ENCODE peak calls at places on chromosome X, in seven cellular contexts. V is heart right ventricle, W is fibroblast of the aortic adventitia, R is omental fat pad, C is AG09319, I is brain microvascular endothelial cell, D is H9. M is an unnamed sample.

GRCh38 chrX:1448793-1449580 is 3.7 kb downstream of the ASMTL start:
- DNase-seq in R (no peak), I (no peak), D (peak), W (no peak), C (no peak), V (no peak), M (no peak)

GRCh38 chrX:38831949-38832348 is 30.7 kb downstream of the MID1IP1 start:
- DNase-seq in D (no peak), V (no peak), R (no peak), I (no peak), C (no peak), W (no peak), M (no peak)

GRCh38 chrX:152865232-152865920 is 32.5 kb upstream of the ZNF185 start:
- DNase-seq in D (no peak), V (no peak), R (no peak), I (no peak), C (no peak), W (peak), M (no peak)

GRCh38 chrX:2559124-2559523 is 58.3 kb upstream of the DHRSX start:
- DNase-seq in D (no peak), W (peak), V (no peak), R (no peak), I (no peak), C (peak), M (no peak)

GRCh38 chrX:136725446-136726104 is 55.2 kb downstream of the ARHGEF6 start:
- DNase-seq in R (no peak), C (no peak), V (no peak), W (peak), I (peak), D (no peak), M (no peak)

GRCh38 chrX:3655181-3655580 is 58.3 kb downstream of the PRKX start:
- DNase-seq in R (no peak), I (no peak), V (no peak), D (no peak), W (no peak), C (no peak), M (no peak)

GRCh38 chrX:69305333-69306062 is 140.2 kb upstream of the PJA1 start:
- DNase-seq in R (no peak), V (no peak), D (peak), I (no peak), C (no peak), W (no peak), M (no peak)

GRCh38 chrX:102934624-102935023 is 2.4 kb upstream of the RAB40AL start:
- DNase-seq in R (no peak), D (no peak), W (peak), C (no peak), V (no peak), I (peak), M (no peak)

GRCh38 chrX:153456161-153456560 is 10.3 kb upstream of the TREX2 start:
- DNase-seq in I (no peak), D (no peak), R (no peak), V (peak), W (no peak), C (no peak), M (no peak)

GRCh38 chrX:39613997-39614679 is 483.6 kb downstream of the BCOR start:
- DNase-seq in I (no peak), C (no peak), W (no peak), R (no peak), V (no peak), D (peak), M (no peak)

GRCh38 chrX:116409224-116409623 is 27.2 kb upstream of the SLC6A14 start:
- DNase-seq in I (no peak), V (no peak), R (no peak), W (no peak), D (no peak), C (no peak), M (no peak)

GRCh38 chrX:22800360-22800759 is 199.4 kb upstream of the DDX53 start:
- DNase-seq in V (no peak), I (peak), W (peak), D (no peak), R (no peak), C (peak), M (no peak)

GRCh38 chrX:101617211-101618191 is at the start of gene ARMCX6:
- DNase-seq in I (peak), C (no peak), R (no peak), W (peak), V (peak), D (peak), M (peak)

GRCh38 chrX:55546956-55547355 is 57.3 kb upstream of the USP51 start:
- DNase-seq in W (no peak), I (peak), V (no peak), C (no peak), R (no peak), D (no peak), M (no peak)

GRCh38 chrX:115592997-115593734 is 32.2 kb downstream of the PLS3 start:
- DNase-seq in I (peak), R (no peak), D (no peak), V (no peak), W (peak), C (no peak), M (no peak)

GRCh38 chrX:68699960-68700746 is 52.7 kb downstream of the STARD8 start:
- DNase-seq in W (peak), I (no peak), D (no peak), R (no peak), C (no peak), V (no peak), M (no peak)

GRCh38 chrX:12002876-12003275 is 135.4 kb upstream of the FRMPD4 start:
- DNase-seq in C (no peak), W (no peak), D (no peak), R (no peak), I (no peak), V (no peak), M (no peak)

GRCh38 chrX:39427492-39428289 is 626.4 kb downstream of the MID1IP1 start:
- DNase-seq in D (no peak), V (no peak), R (no peak), W (peak), I (peak), C (peak), M (no peak)

GRCh38 chrX:49166914-49167739 is 4.6 kb downstream of the MAGIX start:
- DNase-seq in R (no peak), W (peak), I (peak), D (no peak), V (peak), C (no peak), M (no peak)

GRCh38 chrX:138928737-138929459 is 217.4 kb upstream of the FGF13 start:
- DNase-seq in D (no peak), C (no peak), I (no peak), R (no peak), W (no peak), V (no peak), M (no peak)

GRCh38 chrX:45309096-45309495 is 108.4 kb upstream of the DIPK2B start:
- DNase-seq in C (no peak), I (no peak), D (no peak), W (no peak), V (no peak), R (no peak), M (no peak)

GRCh38 chrX:68488657-68489056 is 10.2 kb upstream of the YIPF6 start:
- DNase-seq in V (no peak), I (no peak), C (no peak), R (no peak), D (no peak), W (no peak), M (no peak)

GRCh38 chrX:54808109-54808604 is 612 bp downstream of the MAGED2 start:
- DNase-seq in C (peak), D (peak), V (peak), R (peak), I (no peak), W (no peak), M (peak)

GRCh38 chrX:154013001-154013421 is 6.7 kb downstream of the IRAK1 start:
- DNase-seq in R (no peak), V (no peak), W (no peak), C (no peak), I (no peak), D (no peak), M (no peak)

GRCh38 chrX:51461053-51462050 is 35.0 kb downstream of the NUDT11 start:
- DNase-seq in D (peak), W (peak), V (peak), C (peak), R (no peak), I (peak), M (no peak)

GRCh38 chrX:51456246-51456645 is 40.1 kb downstream of the NUDT11 start:
- DNase-seq in R (no peak), C (no peak), D (peak), W (no peak), V (no peak), I (no peak), M (no peak)

GRCh38 chrX:51459125-51459524 is 37.3 kb downstream of the NUDT11 start:
- DNase-seq in V (no peak), R (no peak), W (peak), I (peak), D (no peak), C (no peak), M (no peak)

DNA sequence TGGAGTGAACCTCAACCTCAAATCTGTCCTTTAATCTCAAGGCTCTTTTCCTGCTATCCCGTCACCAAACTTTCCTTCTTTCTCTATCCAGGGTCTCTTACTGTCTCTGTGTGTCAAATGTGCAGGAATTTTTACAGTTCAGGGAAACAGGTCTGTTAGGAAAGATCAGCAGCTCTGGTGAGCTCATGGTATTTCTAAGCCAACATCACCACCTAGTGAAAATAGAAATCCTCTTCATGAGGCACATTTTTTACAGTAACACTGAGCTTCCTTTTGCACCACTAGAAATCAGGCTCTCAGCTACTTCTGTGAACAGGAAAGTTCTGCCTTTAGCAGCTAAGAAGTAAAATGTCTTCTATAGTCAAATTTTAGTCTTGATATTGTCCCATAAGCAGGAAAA is 39.6 kb downstream of the NUDT11 start:
- DNase-seq in W (peak), V (no peak), I (no peak), C (no peak), D (no peak), R (no peak), M (no peak)
- TF ChIP-seq CTCF in W (no peak), V (no peak), I (no peak), C (no peak), D (peak), R (no peak), M (no peak)

DNA sequence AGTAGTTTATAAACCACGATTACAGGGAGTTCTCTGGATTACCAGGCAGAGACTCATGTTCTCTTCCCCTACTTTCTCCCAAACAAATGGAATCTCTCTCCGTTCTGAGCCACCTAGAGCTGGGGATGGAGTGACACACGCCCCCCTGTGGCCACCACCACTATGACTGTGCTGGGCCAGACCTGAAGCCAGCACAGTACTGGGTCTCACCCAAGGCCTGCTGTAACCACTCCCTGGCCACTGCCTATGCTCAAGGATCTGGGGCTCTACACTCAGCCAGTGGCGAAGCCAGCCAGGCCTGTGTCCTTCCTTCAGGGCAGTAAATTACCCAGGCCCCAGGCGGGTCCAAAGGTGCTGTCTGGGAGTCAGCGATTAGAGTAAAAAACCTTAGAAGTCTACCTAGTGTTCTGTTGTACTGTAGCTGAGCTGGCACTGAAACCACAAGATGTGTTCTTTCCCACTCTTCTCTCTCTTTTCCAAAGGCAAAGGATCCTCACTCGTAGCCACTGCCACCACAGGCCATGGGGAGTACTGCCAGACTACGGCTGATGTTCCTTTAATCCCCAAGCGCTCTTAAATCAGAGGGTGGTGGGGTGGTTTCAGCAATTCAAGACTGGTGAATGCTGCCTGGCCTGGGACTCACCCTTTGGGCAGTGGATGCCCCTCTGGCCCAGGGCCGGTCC is 412.2 kb upstream of the ARX start:
- DNase-seq in W (no peak), R (no peak), I (no peak), V (no peak), C (no peak), D (peak), M (no peak)
- TF ChIP-seq CTCF in W (no peak), R (no peak), I (no peak), V (no peak), C (no peak), D (peak), M (peak)

GRCh38 chrX:10259716-10260115 is 102.9 kb downstream of the CLCN4 start:
- DNase-seq in V (no peak), C (peak), I (peak), R (no peak), D (no peak), W (peak), M (no peak)

DNA sequence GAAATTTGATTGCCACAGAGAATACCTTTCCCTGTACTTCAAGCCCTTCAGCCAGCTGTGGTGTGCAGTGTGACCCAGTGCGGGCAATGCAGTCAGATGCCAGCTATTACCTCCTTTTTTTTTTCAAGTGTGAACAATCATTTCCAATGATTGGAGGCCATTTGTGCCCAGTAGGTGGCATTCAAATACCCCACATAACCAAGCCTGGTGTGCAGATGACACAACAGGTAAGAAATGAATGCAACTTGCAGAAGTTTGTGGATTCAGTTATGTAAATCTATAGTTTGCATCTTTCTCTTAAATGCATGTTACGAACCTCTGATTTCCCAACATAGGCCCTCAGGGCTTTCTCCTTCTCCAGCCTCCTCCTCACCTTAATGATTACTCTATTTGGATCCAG is 98.0 kb downstream of the CLCN4 start:
- DNase-seq in V (no peak), I (no peak), W (peak), R (no peak), C (no peak), D (no peak), M (no peak)
- TF ChIP-seq CTCF in V (peak), I (peak), W (no peak), R (no peak), C (no peak), D (no peak), M (no peak)

GRCh38 chrX:42615161-42615563 is 162.8 kb downstream of the PPP1R2C start:
- DNase-seq in V (no peak), D (peak), C (no peak), R (no peak), I (no peak), W (no peak), M (no peak)
- TF ChIP-seq CTCF in V (no peak), D (peak), C (peak), R (no peak), I (peak), W (no peak), M (no peak)

GRCh38 chrX:18210470-18210869 is 10.2 kb downstream of the BEND2 start:
- DNase-seq in D (no peak), C (no peak), W (peak), I (no peak), V (no peak), R (no peak), M (no peak)
- TF ChIP-seq CTCF in D (peak), C (no peak), W (peak), I (no peak), V (peak), R (no peak), M (no peak)

GRCh38 chrX:53077207-53078197 is 4.7 kb upstream of the TSPYL2 start:
- DNase-seq in R (no peak), D (no peak), W (no peak), C (no peak), I (no peak), V (no peak), M (no peak)
- TF ChIP-seq CTCF in R (no peak), D (no peak), W (no peak), C (no peak), I (no peak), V (no peak), M (no peak)

GRCh38 chrX:74234829-74235228 is 69.2 kb upstream of the ZCCHC13 start:
- DNase-seq in I (no peak), R (no peak), C (no peak), W (no peak), V (no peak), D (no peak), M (no peak)

GRCh38 chrX:74231625-74232024 is 72.4 kb upstream of the ZCCHC13 start:
- DNase-seq in C (no peak), V (no peak), R (no peak), I (no peak), D (no peak), W (no peak), M (no peak)

GRCh38 chrX:74238771-74239170 is 65.2 kb upstream of the ZCCHC13 start:
- DNase-seq in D (no peak), W (no peak), V (no peak), C (no peak), R (no peak), I (no peak), M (no peak)

GRCh38 chrX:74230094-74230493 is 73.9 kb upstream of the ZCCHC13 start:
- DNase-seq in W (no peak), C (no peak), D (no peak), I (no peak), R (no peak), V (no peak), M (no peak)

GRCh38 chrX:74232859-74233258 is 71.1 kb upstream of the ZCCHC13 start:
- DNase-seq in D (no peak), W (peak), I (peak), C (no peak), V (no peak), R (no peak), M (no peak)
- TF ChIP-seq CTCF in D (peak), W (peak), I (peak), C (no peak), V (peak), R (no peak), M (peak)